ENCODE peak calls at places on chromosomes 1 and 21, in ten cellular contexts. M, J, F, W, I, S, E, A, H and Y are unnamed samples.

GRCh38 chr1:167775178-167775577 is 53.4 kb downstream of the MPZL1 start:
- DNase-seq in M (no peak), J (no peak), F (no peak), W (no peak), I (no peak), S (no peak), E (peak; percentile 77), A (no peak), H (no peak), Y (no peak)

GRCh38 chr1:61950418-61950817 is 208.1 kb downstream of the PATJ start:
- DNase-seq in M (no peak), J (no peak), F (no peak), W (no peak), I (peak; percentile 13), S (no peak), E (no peak), A (no peak), H (no peak), Y (no peak)

GRCh38 chr1:161719325-161719611 is 2.1 kb upstream of the FCRLB start:
- DNase-seq in M (no peak), J (no peak), F (no peak), W (no peak), I (no peak), S (no peak), E (no peak), A (no peak), H (no peak), Y (no peak)

GRCh38 chr1:203557390-203557789 is 63.4 kb downstream of the OPTC start:
- DNase-seq in M (no peak), J (peak; percentile 74), F (no peak), W (no peak), I (no peak), S (no peak), E (peak; percentile 83), A (no peak), H (no peak), Y (no peak)

GRCh38 chr1:50427818-50428779 is 4.9 kb upstream of the DMRTA2 start:
- DNase-seq in M (no peak), J (no peak), F (no peak), W (no peak), I (peak; percentile 87), S (no peak), E (no peak), A (no peak), H (no peak), Y (no peak)

GRCh38 chr1:32393136-32393535 is 1.1 kb downstream of the BSDC1 start:
- DNase-seq in M (no peak), J (no peak), F (no peak), W (no peak), I (no peak), S (no peak), E (peak; percentile 42), A (no peak), H (no peak), Y (no peak)

GRCh38 chr1:6927626-6928025 is 142.4 kb downstream of the CAMTA1 start:
- DNase-seq in M (no peak), J (no peak), F (no peak), W (no peak), I (no peak), S (no peak), E (peak; percentile 7), A (no peak), H (no peak), Y (no peak)

GRCh38 chr1:36224537-36225297 is 474 bp downstream of the THRAP3 start:
- DNase-seq in M (no peak), J (peak; percentile 46), F (no peak), W (peak; percentile 48), I (peak; percentile 90), S (peak; percentile 80), E (peak; percentile 83), A (no peak), H (no peak), Y (no peak)

GRCh38 chr1:185314416-185314815 is 2.6 kb downstream of the IVNS1ABP start:
- DNase-seq in M (no peak), J (no peak), F (no peak), W (no peak), I (peak; percentile 18), S (no peak), E (no peak), A (no peak), H (no peak), Y (no peak)

GRCh38 chr21:45995686-45996179 is 14.2 kb downstream of the COL6A1 start:
- DNase-seq in M (peak; percentile 52), J (peak; percentile 26), F (no peak), W (no peak), I (no peak), S (no peak), E (no peak), A (no peak), H (no peak), Y (no peak)

GRCh38 chr1:155179107-155180031 is 5.7 kb downstream of the TRIM46 start:
- DNase-seq in M (peak; percentile 31), J (no peak), F (no peak), W (no peak), I (no peak), S (no peak), E (no peak), A (no peak), H (peak; percentile 9), Y (no peak)

DNA sequence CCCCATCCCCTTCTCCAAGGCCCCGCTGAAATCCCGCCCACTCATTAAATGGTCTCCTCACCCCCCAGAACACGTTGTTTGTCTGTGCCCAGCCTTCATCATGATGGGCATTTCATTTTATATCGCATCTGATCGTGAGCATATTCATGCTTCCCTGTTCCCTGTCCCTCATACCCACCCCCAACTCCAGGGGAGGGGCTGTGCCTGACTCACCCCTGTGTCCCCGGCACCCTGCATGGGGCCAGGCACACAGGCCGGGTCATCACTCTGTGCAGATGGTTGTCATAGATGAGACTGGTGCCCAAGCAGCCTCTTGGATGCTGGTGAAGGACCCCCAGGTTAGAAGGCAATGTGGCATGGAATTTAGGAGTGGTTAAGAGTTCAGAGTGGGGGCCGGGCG is 11.0 kb downstream of the CAMK2N1 start:
- DNase-seq in M (no peak), J (no peak), F (no peak), W (no peak), I (no peak), S (no peak), E (no peak), A (no peak), H (no peak), Y (no peak)
- H3K27ac ChIP-seq in M (no peak overlapping the region), J (peak overlapping the region; percentile 30), F (no peak overlapping the region), W (no peak overlapping the region), I (no peak overlapping the region), S (no peak overlapping the region), E (no peak overlapping the region), A (no peak overlapping the region), H (no peak overlapping the region), Y (no peak overlapping the region)

DNA sequence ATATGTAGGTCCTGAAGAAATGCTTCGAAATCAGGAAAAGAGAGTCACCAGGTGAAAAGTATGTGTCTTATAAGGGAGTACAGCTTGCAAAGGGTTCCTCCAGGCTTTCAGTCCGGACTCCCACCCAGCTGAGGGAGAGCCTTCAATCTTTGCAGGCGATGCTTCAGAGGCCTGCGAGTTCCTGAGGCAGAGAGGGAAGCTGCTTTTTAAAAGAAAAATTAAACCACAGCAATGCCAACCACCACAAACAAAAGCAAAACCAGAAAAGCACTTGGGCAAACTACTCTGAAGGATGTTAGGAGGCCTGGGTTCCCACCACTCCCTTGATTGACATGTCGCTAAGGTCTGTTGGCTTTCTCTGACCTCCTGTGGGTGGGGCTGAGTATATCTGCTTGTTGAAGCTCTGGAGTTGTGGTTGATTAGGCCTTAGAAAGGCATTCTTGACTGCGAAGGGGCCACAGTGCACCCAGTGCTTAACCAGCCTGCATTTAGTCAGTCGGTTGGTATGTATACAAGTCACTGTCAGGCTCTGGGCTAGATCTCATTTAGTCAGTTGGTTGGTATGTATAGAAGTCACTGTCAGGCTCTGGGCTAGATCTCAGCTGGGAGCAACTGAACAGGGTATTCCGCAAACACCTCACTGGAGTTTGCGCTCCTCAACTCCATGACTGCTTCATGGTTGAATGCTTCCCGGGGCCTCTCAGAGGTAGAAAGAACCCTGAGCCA is 1.2 kb downstream of the NIPAL3 start:
- DNase-seq in M (no peak), J (no peak), F (peak; percentile 94), W (peak; percentile 98), I (no peak), S (no peak), E (peak; percentile 100), A (peak; percentile 53), H (no peak), Y (no peak)
- H3K27ac ChIP-seq in M (no peak overlapping the region), J (no peak overlapping the region), F (peak overlapping the region; percentile 60), W (peak overlapping the region; percentile 94), I (no peak overlapping the region), S (peak overlapping the region; percentile 13), E (peak overlapping the region; percentile 72), A (peak overlapping the region; percentile 64), H (no peak overlapping the region), Y (no peak overlapping the region)

DNA sequence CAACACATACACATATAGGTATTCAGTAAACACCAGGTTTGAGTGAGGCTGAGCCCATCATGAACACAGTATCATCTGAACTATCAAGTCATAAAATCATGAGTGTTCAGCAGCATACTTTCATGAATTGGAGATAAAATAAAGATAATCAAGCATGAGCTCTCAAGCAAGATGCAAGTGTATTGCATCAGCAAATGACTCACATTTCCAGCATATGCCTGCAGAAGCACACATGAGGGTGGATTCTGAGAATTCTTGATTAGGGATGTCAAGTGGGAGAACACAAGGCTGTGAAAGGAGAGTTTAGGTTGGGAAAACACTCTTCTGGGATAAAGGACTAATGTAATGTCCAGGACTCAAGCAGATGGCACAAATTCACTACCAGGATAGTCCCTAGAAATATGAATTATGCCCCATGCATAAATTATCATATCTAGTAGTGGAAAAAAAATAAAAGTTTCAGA is 299.2 kb downstream of the SRGAP2C start:
- DNase-seq in M (no peak), J (no peak), F (no peak), W (peak; percentile 59), I (no peak), S (no peak), E (peak; percentile 88), A (no peak), H (no peak), Y (no peak)
- H3K27ac ChIP-seq in M (no peak overlapping the region), J (no peak overlapping the region), F (no peak overlapping the region), W (no peak overlapping the region), I (no peak overlapping the region), S (no peak overlapping the region), E (no peak overlapping the region), A (peak overlapping the region; percentile 13), H (no peak overlapping the region), Y (peak overlapping the region; percentile 38)

GRCh38 chr1:84510668-84511067 is 4.3 kb upstream of the GNG5 start:
- DNase-seq in M (no peak), J (no peak), F (no peak), W (no peak), I (no peak), S (no peak), E (no peak), A (no peak), H (no peak), Y (no peak)

GRCh38 chr1:84510165-84510564 is 3.8 kb upstream of the GNG5 start:
- DNase-seq in M (no peak), J (no peak), F (no peak), W (no peak), I (no peak), S (no peak), E (no peak), A (no peak), H (no peak), Y (no peak)

GRCh38 chr1:84509029-84509428 is 2.6 kb upstream of the GNG5 start:
- DNase-seq in M (no peak), J (no peak), F (no peak), W (no peak), I (no peak), S (no peak), E (no peak), A (no peak), H (no peak), Y (no peak)

GRCh38 chr1:84506729-84507453 is 510 bp upstream of the GNG5 start:
- DNase-seq in M (no peak), J (no peak), F (no peak), W (no peak), I (no peak), S (no peak), E (no peak), A (no peak), H (no peak), Y (no peak)

GRCh38 chr1:84508510-84508909 is 2.1 kb upstream of the GNG5 start:
- DNase-seq in M (no peak), J (no peak), F (no peak), W (no peak), I (no peak), S (no peak), E (no peak), A (no peak), H (no peak), Y (no peak)
- H3K27ac ChIP-seq in M (no peak overlapping the region), J (no peak overlapping the region), F (no peak overlapping the region), W (no peak overlapping the region), I (no peak overlapping the region), S (no peak overlapping the region), E (no peak overlapping the region), A (peak overlapping the region; percentile 97), H (no peak overlapping the region), Y (no peak overlapping the region)